ENCODE peak calls at places on chromosomes 16 and 17, in four cellular contexts. X, S, U and W are unnamed samples.

GRCh38 chr17:80362428-80363119 is 52.4 kb upstream of the ENDOV start:
- DNase-seq in X (peak), S (no peak), U (no peak), W (no peak)

GRCh38 chr17:64256913-64257807 is 5.9 kb downstream of the TEX2 start:
- DNase-seq in U (no peak), S (no peak), X (no peak), W (no peak)

GRCh38 chr16:30786115-30786935 is 680 bp downstream of the ZNF629 start:
- DNase-seq in X (peak), S (peak), U (peak), W (peak)

GRCh38 chr17:17149520-17150449 is 56.3 kb downstream of the PLD6 start:
- DNase-seq in U (no peak), X (no peak), S (no peak), W (no peak)

GRCh38 chr17:48001187-48001586 is 30.3 kb downstream of the CDK5RAP3 start:
- DNase-seq in S (no peak), U (no peak), X (no peak), W (no peak)

GRCh38 chr17:29412780-29413565 is 22.8 kb downstream of the TAOK1 start:
- DNase-seq in S (no peak), U (no peak), X (peak), W (no peak)

GRCh38 chr17:80981062-80981902 is 10.4 kb upstream of the CHMP6 start:
- DNase-seq in S (peak), U (no peak), X (no peak), W (no peak)

GRCh38 chr16:20647736-20648135 is 49.7 kb downstream of the ACSM1 start:
- DNase-seq in S (no peak), X (no peak), U (no peak), W (no peak)

GRCh38 chr17:8326591-8327583 is 12.8 kb upstream of the ODF4 start:
- DNase-seq in S (peak), U (no peak), X (peak), W (no peak)

GRCh38 chr17:38925263-38925995 is at the start of gene LASP1NB:
- DNase-seq in U (no peak), X (no peak), S (peak), W (no peak)

GRCh38 chr17:79169366-79169765 is 94.7 kb downstream of the ENGASE start:
- DNase-seq in S (no peak), X (no peak), U (no peak), W (no peak)

GRCh38 chr17:81865733-81866439 is 5.3 kb downstream of the ARHGDIA start:
- DNase-seq in S (peak), X (peak), U (peak), W (peak)

GRCh38 chr17:77959216-77959925 is 868 bp downstream of the TNRC6C start:
- DNase-seq in X (peak), U (peak), S (peak), W (no peak)

GRCh38 chr17:68310141-68310540 is 18.8 kb downstream of the ARSG start:
- DNase-seq in U (peak), S (no peak), X (no peak), W (no peak)

GRCh38 chr16:54286330-54287017 is at the start of gene IRX3:
- DNase-seq in X (peak), U (peak), S (peak), W (no peak)

GRCh38 chr17:40551874-40552768 is 13.2 kb downstream of the CCR7 start:
- DNase-seq in U (no peak), S (peak), X (peak), W (no peak)

GRCh38 chr17:60141111-60142018 is 8.4 kb upstream of the CA4 start:
- DNase-seq in S (peak), U (no peak), X (peak), W (no peak)

GRCh38 chr17:43825567-43825966 is 7.4 kb downstream of the MPP3 start:
- DNase-seq in X (no peak), U (no peak), S (no peak), W (no peak)

GRCh38 chr16:78227855-78228254 is 128.4 kb downstream of the WWOX start:
- DNase-seq in U (no peak), X (no peak), S (peak), W (no peak)

GRCh38 chr16:3129137-3130131 is 5.4 kb upstream of the ZNF213 start:
- DNase-seq in U (peak), X (peak), S (peak), W (peak)

GRCh38 chr17:41500131-41500911 is 5.1 kb downstream of the KRT13 start:
- DNase-seq in U (peak), S (no peak), X (peak), W (peak)

GRCh38 chr16:17229131-17229530 is 241.6 kb downstream of the XYLT1 start:
- DNase-seq in X (no peak), U (no peak), S (no peak), W (no peak)

GRCh38 chr17:73343739-73344454 is 32.1 kb upstream of the CDC42EP4 start:
- DNase-seq in U (peak), S (no peak), X (peak), W (no peak)

GRCh38 chr17:74566132-74566753 is 1.1 kb downstream of the CD300H start:
- DNase-seq in X (peak), U (peak), S (peak), W (peak)

GRCh38 chr16:73131153-73131862 is 83.4 kb upstream of the ZFHX3 start:
- DNase-seq in X (no peak), U (no peak), S (no peak), W (no peak)

GRCh38 chr16:19898924-19899604 is 14.4 kb upstream of the GPRC5B start:
- DNase-seq in X (peak), S (peak), U (peak), W (peak)